ENCODE peak calls at places on chromosomes 6 and 20, in seven cellular contexts. G is transverse colon, N is BJ, I is NCI-H146, E is NCI-H1694 treated with DMSO at 0.1 percent for 48 hours, B is SJCRH30, S is AG08396. K is an unnamed sample.

GRCh38 chr6:158826819-158827501 is 7.8 kb upstream of the EZR start:
- DNase-seq in G (no peak), N (no peak), I (no peak), E (no peak), B (no peak), S (no peak), K (no peak)

GRCh38 chr6:33000053-33000452 is 9.3 kb downstream of the HLA-DOA start:
- DNase-seq in G (no peak), N (no peak), I (no peak), E (no peak), B (no peak), S (no peak), K (peak)

GRCh38 chr20:16392346-16392745 is 180.9 kb downstream of the KIF16B start:
- DNase-seq in G (no peak), N (no peak), I (no peak), E (no peak), B (no peak), S (no peak), K (no peak)

GRCh38 chr20:50900261-50900660 is 31.0 kb downstream of the ADNP start:
- DNase-seq in G (no peak), N (no peak), I (no peak), E (no peak), B (no peak), S (no peak), K (no peak)

GRCh38 chr6:43887340-43887858 is 117.4 kb downstream of the VEGFA start:
- DNase-seq in G (no peak), N (no peak), I (no peak), E (no peak), B (no peak), S (no peak), K (peak)

GRCh38 chr6:158168054-158168303 is at the start of gene SERAC1:
- DNase-seq in G (no peak), N (no peak), I (no peak), E (no peak), B (no peak), S (no peak), K (no peak)

GRCh38 chr6:168442646-168443045 is 1.7 kb downstream of the SMOC2 start:
- DNase-seq in G (no peak), N (no peak), I (peak), E (no peak), B (no peak), S (no peak), K (no peak)

GRCh38 chr6:55980627-55981211 is 105.3 kb upstream of the BMP5 start:
- DNase-seq in G (no peak), N (no peak), I (peak), E (peak), B (peak), S (peak), K (no peak)

GRCh38 chr6:42532038-42532669 is 31.7 kb upstream of the UBR2 start:
- DNase-seq in G (no peak), N (no peak), I (peak), E (peak), B (peak), S (peak), K (no peak)

GRCh38 chr6:40779399-40779798 is 192.2 kb upstream of the LRFN2 start:
- DNase-seq in G (no peak), N (peak), I (no peak), E (no peak), B (no peak), S (peak), K (no peak)

GRCh38 chr6:154488802-154489437 is 21.6 kb downstream of the CNKSR3 start:
- DNase-seq in G (no peak), N (peak), I (no peak), E (no peak), B (no peak), S (peak), K (no peak)

GRCh38 chr6:129717287-129717686 is 7.3 kb upstream of the ARHGAP18 start:
- DNase-seq in G (no peak), N (no peak), I (no peak), E (no peak), B (no peak), S (no peak), K (no peak)

GRCh38 chr6:169070506-169071176 is 183.0 kb downstream of the THBS2 start:
- DNase-seq in G (peak), N (peak), I (no peak), E (no peak), B (peak), S (peak), K (peak)

GRCh38 chr20:6882911-6883310 is 115.4 kb downstream of the BMP2 start:
- DNase-seq in G (no peak), N (peak), I (no peak), E (no peak), B (peak), S (no peak), K (no peak)

GRCh38 chr6:3919130-3919628 is 70.0 kb downstream of the FAM50B start:
- DNase-seq in G (no peak), N (peak), I (no peak), E (peak), B (no peak), S (no peak), K (no peak)

GRCh38 chr6:109336221-109336955 is 45.9 kb downstream of the CD164 start:
- DNase-seq in G (peak), N (no peak), I (no peak), E (no peak), B (no peak), S (peak), K (peak)

GRCh38 chr6:34358389-34358906 is 34.0 kb downstream of the NUDT3 start:
- DNase-seq in G (no peak), N (no peak), I (peak), E (peak), B (peak), S (peak), K (no peak)

GRCh38 chr6:163837681-163838431 is 423.3 kb downstream of the QKI start:
- DNase-seq in G (no peak), N (no peak), I (peak), E (no peak), B (no peak), S (peak), K (no peak)

GRCh38 chr6:88376759-88377387 is 210.7 kb upstream of the CNR1 start:
- DNase-seq in G (no peak), N (peak), I (no peak), E (peak), B (peak), S (peak), K (no peak)

GRCh38 chr6:16324622-16325225 is 86.3 kb downstream of the GMPR start:
- DNase-seq in G (no peak), N (no peak), I (no peak), E (no peak), B (no peak), S (no peak), K (no peak)

GRCh38 chr20:57774111-57774880 is 64.5 kb upstream of the PMEPA1 start:
- DNase-seq in G (no peak), N (no peak), I (no peak), E (no peak), B (no peak), S (no peak), K (no peak)

GRCh38 chr20:56629464-56630085 is 469 bp downstream of the TFAP2C start:
- DNase-seq in G (no peak), N (no peak), I (no peak), E (no peak), B (no peak), S (no peak), K (no peak)

GRCh38 chr6:13407709-13408695 is 79.4 kb downstream of the GFOD1 start:
- DNase-seq in G (no peak), N (no peak), I (no peak), E (no peak), B (no peak), S (peak), K (peak)

GRCh38 chr20:25300496-25301170 is 52.7 kb downstream of the PYGB start:
- DNase-seq in G (no peak), N (no peak), I (peak), E (no peak), B (no peak), S (no peak), K (no peak)